ENCODE peak calls at places on chromosome 9, in seven cellular contexts. M is sigmoid colon, N is K562, Y is prostate gland, U is adrenal gland, I is GM12891, A is erythroblast. B is an unnamed sample.

GRCh38 chr9:131035548-131035947 is 26.6 kb downstream of the LAMC3 start:
- DNase-seq in N (peak), I (no peak), M (no peak), A (no peak), Y (no peak), U (no peak), B (no peak)

GRCh38 chr9:15889555-15889954 is 336.7 kb downstream of the CCDC171 start:
- DNase-seq in M (no peak), Y (no peak), A (no peak), U (no peak), N (no peak), I (no peak), B (no peak)

GRCh38 chr9:16834817-16835216 is 35.7 kb downstream of the BNC2 start:
- DNase-seq in U (no peak), I (no peak), Y (no peak), N (no peak), M (no peak), A (no peak), B (no peak)

GRCh38 chr9:96674914-96675538 is 19.9 kb upstream of the PRXL2C start:
- DNase-seq in I (no peak), N (no peak), Y (no peak), U (no peak), A (peak), M (no peak), B (peak)

GRCh38 chr9:117665601-117666377 is 38.4 kb upstream of the TLR4 start:
- DNase-seq in Y (no peak), I (no peak), U (no peak), M (no peak), A (no peak), N (no peak), B (no peak)

GRCh38 chr9:89277454-89277853 is 33.5 kb upstream of the CKS2 start:
- DNase-seq in U (no peak), Y (no peak), I (no peak), A (no peak), M (no peak), N (no peak), B (no peak)

GRCh38 chr9:33620738-33621439 is 96.8 kb downstream of the ANKRD18B start:
- DNase-seq in Y (peak), N (no peak), M (no peak), A (no peak), U (no peak), I (no peak), B (peak)

GRCh38 chr9:1956958-1957357 is 58.2 kb upstream of the SMARCA2 start:
- DNase-seq in N (no peak), U (no peak), A (no peak), Y (no peak), I (no peak), M (no peak), B (no peak)

GRCh38 chr9:114804504-114804903 is 1.3 kb downstream of the TNFSF15 start:
- DNase-seq in M (no peak), Y (peak), I (no peak), A (no peak), N (no peak), U (peak), B (peak)

GRCh38 chr9:131997779-131998178 is 81.9 kb downstream of the MED27 start:
- DNase-seq in M (no peak), A (no peak), I (no peak), Y (no peak), N (no peak), U (peak), B (no peak)

GRCh38 chr9:124869466-124869985 is 7.6 kb downstream of the ARPC5L start:
- DNase-seq in U (no peak), Y (no peak), M (no peak), A (peak), N (peak), I (no peak), B (no peak)

GRCh38 chr9:117403403-117403811 is 11.4 kb downstream of the ASTN2 start:
- DNase-seq in I (no peak), Y (no peak), U (peak), N (no peak), M (no peak), A (no peak), B (no peak)

GRCh38 chr9:438961-439768 is 224.5 kb downstream of the DOCK8 start:
- DNase-seq in N (no peak), Y (no peak), U (peak), A (no peak), M (peak), I (no peak), B (no peak)

DNA sequence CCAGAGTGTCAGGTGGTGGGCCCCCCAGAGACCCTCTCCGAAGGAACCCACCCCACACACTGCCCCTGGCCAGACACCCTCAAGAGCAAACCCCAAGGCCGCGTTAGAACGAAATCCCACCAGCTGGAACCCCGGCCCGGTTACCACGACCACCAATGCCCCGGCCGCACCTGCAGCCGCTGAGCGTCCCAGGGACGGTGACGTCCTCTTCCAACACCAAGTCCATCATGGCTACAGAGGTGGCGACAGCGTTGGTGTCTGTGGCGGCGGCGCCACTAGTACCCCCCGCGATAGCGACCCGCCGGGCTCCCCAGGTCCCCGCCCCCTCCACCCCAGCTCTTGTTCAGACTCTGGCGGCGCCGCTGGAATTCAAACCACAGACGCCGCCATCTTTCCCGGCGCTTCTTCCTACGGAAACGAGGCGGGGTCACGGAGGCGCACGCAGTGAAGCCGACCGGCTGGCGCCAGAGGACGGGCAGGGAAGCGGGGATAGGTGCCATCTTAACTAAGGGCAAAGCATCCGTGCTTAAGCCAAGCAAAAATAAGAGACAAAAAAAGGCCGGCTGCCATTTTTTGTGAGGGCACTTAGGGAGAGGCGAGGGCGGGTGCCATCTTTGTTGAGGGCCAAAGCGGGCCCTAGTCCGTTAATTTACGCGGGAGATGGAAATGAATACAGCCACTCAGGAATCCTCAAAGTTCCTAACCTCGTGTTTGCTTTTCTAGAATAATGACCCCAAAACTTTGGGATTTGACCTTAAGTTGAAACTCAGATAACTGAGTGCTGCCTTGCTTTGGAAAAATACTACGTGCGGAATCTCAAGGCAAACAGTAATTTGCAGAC is at the start of gene CDK5RAP2:
- DNase-seq in I (peak), N (peak), A (peak), Y (peak), U (peak), M (peak), B (peak)
- TF ChIP-seq POLR2A in I (no peak), N (peak), A (peak), Y (no peak), U (no peak), M (peak), B (peak)

DNA sequence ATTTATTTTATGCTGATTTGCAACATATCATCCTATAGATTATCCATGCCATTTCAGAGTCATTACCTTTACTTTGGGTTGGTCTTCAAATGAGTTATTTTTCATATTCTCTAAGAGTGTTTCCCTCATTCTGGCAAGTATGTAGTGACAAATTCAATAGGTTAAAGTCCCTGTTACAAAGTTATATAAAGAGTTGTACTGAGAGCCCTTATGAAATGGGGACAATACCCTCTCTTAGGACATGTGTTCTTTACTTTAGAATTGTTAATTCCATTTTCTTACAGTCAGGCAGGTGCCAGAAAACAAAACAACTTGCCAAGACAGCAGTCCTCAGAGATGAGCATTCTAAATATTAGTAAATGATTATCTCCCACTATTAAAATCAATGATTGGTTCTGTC is 6.0 kb downstream of the ALDH1A1 start:
- DNase-seq in N (no peak), A (no peak), I (no peak), M (no peak), U (no peak), Y (no peak), B (no peak)
- TF ChIP-seq POLR2A in N (no peak), A (no peak), I (no peak), M (no peak), U (no peak), Y (no peak), B (no peak)

GRCh38 chr9:137278061-137278912 is 761 bp downstream of the TOR4A start:
- DNase-seq in M (no peak), A (peak), N (peak), I (no peak), Y (no peak), U (no peak), B (no peak)
- TF ChIP-seq POLR2A in M (no peak), A (no peak), N (no peak), I (no peak), Y (no peak), U (no peak), B (no peak)

DNA sequence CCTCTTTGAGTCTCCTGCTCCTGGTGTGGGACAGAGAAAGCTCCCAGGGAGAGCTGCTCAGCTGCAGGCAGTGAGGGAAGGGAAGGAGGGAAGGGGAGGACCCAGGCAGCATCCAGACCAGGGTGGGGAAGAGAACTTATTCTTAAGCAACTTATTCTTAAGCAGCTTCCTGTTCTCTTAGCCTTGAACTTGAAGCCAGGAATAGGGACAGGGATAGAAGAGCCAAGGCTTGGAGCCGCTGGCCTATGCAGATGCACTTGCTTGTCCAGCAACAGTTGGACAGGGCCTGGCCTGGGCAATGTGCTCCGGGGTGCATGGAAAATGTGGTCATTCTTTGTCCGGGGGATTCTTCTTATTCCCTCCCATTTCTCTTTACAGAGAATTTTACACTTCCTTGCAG is 31.4 kb upstream of the SPTLC1 start:
- DNase-seq in A (no peak), N (no peak), M (no peak), Y (no peak), I (no peak), U (no peak), B (no peak)
- TF ChIP-seq POLR2A in A (no peak), N (no peak), M (no peak), Y (no peak), I (no peak), U (no peak), B (no peak)

DNA sequence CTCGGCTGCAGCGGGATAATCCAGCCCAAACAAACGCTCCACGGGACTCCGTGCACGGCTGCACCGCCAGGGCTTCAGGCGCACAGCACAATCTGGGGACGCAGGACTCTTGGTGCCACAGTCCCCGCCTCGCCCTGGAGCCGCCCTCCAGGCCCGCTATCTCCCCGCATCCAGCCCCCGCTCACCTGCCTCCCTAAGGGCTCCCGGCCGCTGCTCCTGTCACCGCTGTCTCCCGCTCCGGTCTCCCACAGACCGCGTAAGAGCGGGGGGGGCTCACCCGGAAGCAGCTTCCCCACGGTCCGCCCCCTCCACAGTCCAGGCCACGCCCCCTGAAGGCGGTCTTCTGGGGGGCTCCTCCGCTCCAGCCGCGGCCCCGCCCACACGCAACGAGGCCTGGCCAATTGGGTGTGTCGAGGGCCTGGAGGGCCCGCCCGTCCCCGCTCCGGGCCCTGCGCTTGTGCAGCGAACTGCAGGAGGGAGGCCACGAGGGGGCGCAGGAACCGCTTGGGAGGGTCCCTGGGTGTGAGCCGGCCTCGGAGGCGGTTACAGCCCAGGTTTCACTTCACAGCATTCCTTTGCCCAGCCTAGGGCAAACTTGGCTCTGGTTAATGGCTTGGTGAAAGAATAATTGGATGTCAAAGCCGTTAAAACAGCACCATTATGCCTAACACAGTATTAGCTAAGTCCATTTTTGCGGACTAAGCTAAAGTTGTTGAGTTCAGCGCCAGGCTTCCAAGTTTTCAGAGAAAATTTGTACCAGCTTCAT is at the start of gene ALAD:
- DNase-seq in N (peak), Y (peak), M (peak), U (peak), I (peak), A (peak), B (peak)
- TF ChIP-seq POLR2A in N (peak), Y (peak), M (peak), U (peak), I (peak), A (peak), B (peak)

B was measured in H54.